ENCODE peak calls at places on chromosomes 1 and 21, in five cellular contexts. Y is AG04450, T is anterior cingulate cortex, Z is BE2C, X is cardiac fibroblast. L is an unnamed sample.

GRCh38 chr1:169546087-169546995 is 39.9 kb downstream of the F5 start:
- DNase-seq in Y (peak; percentile 45), T (peak; percentile 3), Z (peak; percentile 64), X (peak; percentile 90), L (peak; percentile 60)

GRCh38 chr21:31396399-31396798 is 52.3 kb upstream of the TIAM1 start:
- DNase-seq in Y (no peak), T (no peak), Z (no peak), X (no peak), L (no peak)

GRCh38 chr1:2789164-2789985 is 12.1 kb downstream of the TTC34 start:
- DNase-seq in Y (no peak), T (no peak), Z (no peak), X (no peak), L (no peak)

GRCh38 chr1:206699626-206700025 is 14.9 kb downstream of the MAPKAPK2 start:
- DNase-seq in Y (no peak), T (no peak), Z (no peak), X (peak; percentile 60), L (no peak)

GRCh38 chr1:181044449-181044966 is 10.7 kb downstream of the MR1 start:
- DNase-seq in Y (no peak), T (no peak), Z (no peak), X (no peak), L (no peak)

GRCh38 chr1:31569773-31570172 is 6.5 kb upstream of the TINAGL1 start:
- DNase-seq in Y (no peak), T (no peak), Z (no peak), X (no peak), L (no peak)

GRCh38 chr1:202811296-202812175 is 782 bp downstream of the PCAT6 start:
- DNase-seq in Y (no peak), T (no peak), Z (no peak), X (peak; percentile 18), L (no peak)

GRCh38 chr1:33321178-33321577 is 280 bp upstream of the A3GALT2 start:
- DNase-seq in Y (no peak), T (no peak), Z (no peak), X (no peak), L (no peak)

GRCh38 chr1:241838831-241839365 is 9.1 kb upstream of the EXO1 start:
- DNase-seq in Y (no peak), T (no peak), Z (no peak), X (no peak), L (no peak)

GRCh38 chr1:212460376-212460775 is 27.7 kb downstream of the NENF start:
- DNase-seq in Y (no peak), T (no peak), Z (no peak), X (no peak), L (no peak)

GRCh38 chr1:30801826-30802198 is 44.2 kb upstream of the LAPTM5 start:
- DNase-seq in Y (no peak), T (peak; percentile 76), Z (peak; percentile 75), X (peak; percentile 73), L (no peak)

GRCh38 chr21:16002872-16003466 is 273.2 kb downstream of the USP25 start:
- DNase-seq in Y (no peak), T (no peak), Z (no peak), X (peak; percentile 51), L (no peak)

GRCh38 chr1:77825356-77825709 is 45.9 kb downstream of the MIGA1 start:
- DNase-seq in Y (peak; percentile 56), T (no peak), Z (no peak), X (peak; percentile 92), L (no peak)

L was measured in SK-N-MC.